ENCODE peak calls at places on chromosomes 2 and 18, in five cellular contexts. J, A, Z, Y and B are unnamed samples.
A peak's percentile ranks its signal among the peaks of the same experiment; 100 is the strongest.

GRCh38 chr18:76687271-76688006 is 134.9 kb upstream of the ZNF236 start:
- DNase-seq in J (no peak), A (no peak), Z (peak; percentile 88), Y (no peak), B (no peak)

GRCh38 chr2:118521272-118521671 is 326.2 kb downstream of the EN1 start:
- DNase-seq in J (no peak), A (no peak), Z (no peak), Y (no peak), B (no peak)

GRCh38 chr2:64327510-64328414 is 126.2 kb upstream of the LGALSL start:
- DNase-seq in J (peak; percentile 41), A (peak; percentile 58), Z (no peak), Y (peak; percentile 28), B (peak; percentile 56)

GRCh38 chr2:13682878-13683277 is 949.6 kb upstream of the LRATD1 start:
- DNase-seq in J (no peak), A (no peak), Z (no peak), Y (no peak), B (no peak)

GRCh38 chr18:49708674-49709580 is 104.4 kb downstream of the ACAA2 start:
- DNase-seq in J (no peak), A (no peak), Z (no peak), Y (no peak), B (no peak)

GRCh38 chr18:36271153-36271552 is 26.4 kb upstream of the FHOD3 start:
- DNase-seq in J (no peak), A (no peak), Z (no peak), Y (no peak), B (no peak)

GRCh38 chr18:26526128-26526965 is 22.0 kb downstream of the KCTD1 start:
- DNase-seq in J (no peak), A (no peak), Z (no peak), Y (no peak), B (no peak)

GRCh38 chr18:56158676-56159075 is 479.7 kb downstream of the TXNL1 start:
- DNase-seq in J (no peak), A (no peak), Z (no peak), Y (no peak), B (no peak)

GRCh38 chr2:133506962-133507361 is 61.3 kb downstream of the NCKAP5 start:
- DNase-seq in J (no peak), A (no peak), Z (no peak), Y (no peak), B (no peak)

GRCh38 chr2:144484201-144484948 is 35.5 kb downstream of the ZEB2 start:
- DNase-seq in J (no peak), A (no peak), Z (no peak), Y (no peak), B (no peak)

GRCh38 chr2:210816769-210817168 is 260.4 kb downstream of the CPS1 start:
- DNase-seq in J (no peak), A (no peak), Z (no peak), Y (no peak), B (no peak)